ENCODE peak calls at places on chromosomes 2 and 18, in eight cellular contexts. S is heart right ventricle, D is fibroblast of lung, G is astrocyte, P is adrenal gland, M is mesothelial cell of epicardium, X is HepG2, A is brain microvascular endothelial cell. Q is an unnamed sample.

GRCh38 chr2:183604065-183604464 is 479.8 kb downstream of the NUP35 start:
- DNase-seq in D (no peak), S (no peak), P (no peak), G (no peak), M (no peak), A (no peak), X (no peak), Q (no peak)

GRCh38 chr2:200966770-200967169 is 3.3 kb upstream of the ORC2 start:
- DNase-seq in D (peak; percentile 72), P (no peak), X (no peak), A (peak; percentile 88), G (peak; percentile 61), M (no peak), S (no peak), Q (no peak)

GRCh38 chr2:111908578-111908977 is 10.2 kb downstream of the MERTK start:
- DNase-seq in S (no peak), D (no peak), P (peak; percentile 38), X (no peak), M (no peak), A (no peak), G (no peak), Q (no peak)

GRCh38 chr2:133062946-133063345 is 392.9 kb upstream of the LYPD1 start:
- DNase-seq in A (no peak), M (no peak), G (peak; percentile 49), S (no peak), P (no peak), D (peak; percentile 59), X (no peak), Q (no peak)

GRCh38 chr2:211930331-211930730 is 608.3 kb downstream of the ERBB4 start:
- DNase-seq in D (peak; percentile 5), S (no peak), X (no peak), P (no peak), M (no peak), A (no peak), G (peak; percentile 4), Q (no peak)

GRCh38 chr2:37820471-37820991 is 104.6 kb upstream of the RMDN2 start:
- DNase-seq in D (no peak), A (no peak), S (no peak), M (no peak), G (no peak), P (no peak), X (no peak), Q (no peak)

GRCh38 chr2:127174977-127175376 is 45.1 kb downstream of the CYP27C1 start:
- DNase-seq in X (no peak), A (no peak), M (no peak), S (no peak), D (no peak), P (peak; percentile 81), G (no peak), Q (no peak)

GRCh38 chr18:48728204-48728833 is 189.5 kb downstream of the CTIF start:
- DNase-seq in A (peak; percentile 99), S (no peak), X (no peak), D (peak; percentile 100), P (no peak), G (peak; percentile 100), M (no peak), Q (no peak)

GRCh38 chr2:529425-529824 is 147.8 kb downstream of the TMEM18 start:
- DNase-seq in G (no peak), P (no peak), S (no peak), A (peak; percentile 33), D (no peak), X (peak; percentile 48), M (no peak), Q (no peak)

GRCh38 chr2:191264647-191265079 is 19.5 kb downstream of the MYO1B start:
- DNase-seq in M (no peak), A (peak; percentile 84), P (no peak), X (no peak), S (no peak), G (peak; percentile 93), D (peak; percentile 95), Q (no peak)